ENCODE peak calls at places on chromosome 20, in four cellular contexts. U is fibroblast of mammary gland, F is OCI-LY7, S is HCT116. D is an unnamed sample.

GRCh38 chr20:50312682-50313187 is 122.1 kb downstream of the CEBPB start:
- DNase-seq in F (no peak), S (no peak), U (peak), D (no peak)

GRCh38 chr20:17014217-17014616 is 212.6 kb upstream of the PCSK2 start:
- DNase-seq in S (no peak), F (no peak), U (no peak), D (no peak)

GRCh38 chr20:38551056-38551626 is 29.9 kb upstream of the ADIG start:
- DNase-seq in F (no peak), U (no peak), S (no peak), D (no peak)

GRCh38 chr20:16394784-16395183 is 178.5 kb downstream of the KIF16B start:
- DNase-seq in U (no peak), S (no peak), F (no peak), D (no peak)

GRCh38 chr20:6819599-6819998 is 52.1 kb downstream of the BMP2 start:
- DNase-seq in S (no peak), U (no peak), F (no peak), D (no peak)

GRCh38 chr20:15949391-15949790 is 623.9 kb downstream of the KIF16B start:
- DNase-seq in S (no peak), F (no peak), U (no peak), D (no peak)

GRCh38 chr20:5714261-5715041 is 35.8 kb upstream of the SHLD1 start:
- DNase-seq in S (no peak), U (no peak), F (peak), D (no peak)

GRCh38 chr20:48278961-48279481 is 493.7 kb upstream of the SULF2 start:
- DNase-seq in S (no peak), U (peak), F (peak), D (no peak)

GRCh38 chr20:10805764-10806163 is 132.0 kb upstream of the JAG1 start:
- DNase-seq in F (no peak), U (no peak), S (no peak), D (no peak)

GRCh38 chr20:11712611-11713160 is 205.0 kb upstream of the BTBD3 start:
- DNase-seq in S (no peak), U (no peak), F (no peak), D (no peak)

GRCh38 chr20:57654363-57654997 is 34.3 kb upstream of the ZBP1 start:
- DNase-seq in F (peak), S (peak), U (peak), D (peak)

GRCh38 chr20:63287697-63288580 is 5.0 kb upstream of the COL20A1 start:
- DNase-seq in F (no peak), S (no peak), U (no peak), D (no peak)

GRCh38 chr20:8176276-8176675 is 44.2 kb downstream of the PLCB1 start:
- DNase-seq in F (no peak), S (no peak), U (no peak), D (no peak)

GRCh38 chr20:57710841-57711240 is 1.0 kb upstream of the PMEPA1 start:
- DNase-seq in U (no peak), S (no peak), F (no peak), D (no peak)

GRCh38 chr20:41185013-41185757 is 47.8 kb downstream of the PLCG1 start:
- DNase-seq in S (no peak), F (no peak), U (no peak), D (no peak)

GRCh38 chr20:63850689-63851547 is 10.4 kb upstream of the ABHD16B start:
- DNase-seq in F (no peak), U (no peak), S (no peak), D (peak)

GRCh38 chr20:32018269-32019155 is 8.3 kb downstream of the CCM2L start:
- DNase-seq in F (peak), S (peak), U (no peak), D (peak)

GRCh38 chr20:17024513-17025105 is 202.2 kb upstream of the PCSK2 start:
- DNase-seq in F (no peak), S (peak), U (no peak), D (no peak)

GRCh38 chr20:49790077-49790798 is 22.4 kb upstream of the SLC9A8 start:
- DNase-seq in F (no peak), U (no peak), S (no peak), D (no peak)

DNA sequence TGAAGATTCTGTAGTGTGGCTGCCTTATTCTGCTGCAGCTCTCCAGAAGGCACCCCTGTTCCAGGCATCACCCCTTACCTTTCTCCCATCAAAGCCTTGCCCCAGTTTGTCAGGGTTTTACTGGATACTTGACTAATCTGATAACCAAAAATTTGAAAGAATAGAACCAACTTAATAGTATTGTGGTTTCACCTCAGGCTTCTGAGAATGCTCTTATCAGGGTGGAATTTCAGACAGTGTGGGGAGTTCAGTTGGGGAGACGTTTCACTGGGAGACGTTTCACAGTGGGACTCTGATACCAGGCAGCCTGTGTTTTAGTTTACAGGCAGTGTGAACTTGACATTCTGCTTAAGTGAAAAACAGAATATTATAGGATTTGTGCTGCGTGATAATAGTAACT is 50.5 kb downstream of the SCAND1 start:
- DNase-seq in F (no peak), U (no peak), S (no peak), D (no peak)
- TF ChIP-seq CTCF in F (no peak), U (no peak), S (no peak), D (no peak)

GRCh38 chr20:24589381-24589780 is 120.0 kb downstream of the SYNDIG1 start:
- DNase-seq in S (no peak), F (no peak), U (no peak), D (no peak)
- TF ChIP-seq CTCF in S (no peak), F (no peak), U (no peak), D (no peak)

GRCh38 chr20:61185841-61186601 is 66.0 kb upstream of the CDH4 start:
- DNase-seq in F (no peak), S (no peak), U (peak), D (no peak)
- TF ChIP-seq CTCF in F (no peak), S (no peak), U (peak), D (no peak)

GRCh38 chr20:33728463-33728862 is 3.3 kb upstream of the ZNF341 start:
- DNase-seq in U (no peak), S (no peak), F (no peak), D (no peak)
- TF ChIP-seq CTCF in U (no peak), S (no peak), F (no peak), D (no peak)

GRCh38 chr20:36506253-36506652 is 35.1 kb upstream of the MYL9 start:
- DNase-seq in F (peak), S (no peak), U (no peak), D (no peak)
- TF ChIP-seq CTCF in F (peak), S (peak), U (peak), D (peak)

GRCh38 chr20:21490105-21490504 is 23.8 kb downstream of the NKX2-2 start:
- DNase-seq in U (no peak), F (no peak), S (no peak), D (no peak)
- TF ChIP-seq CTCF in U (peak), F (peak), S (peak), D (no peak)

DNA sequence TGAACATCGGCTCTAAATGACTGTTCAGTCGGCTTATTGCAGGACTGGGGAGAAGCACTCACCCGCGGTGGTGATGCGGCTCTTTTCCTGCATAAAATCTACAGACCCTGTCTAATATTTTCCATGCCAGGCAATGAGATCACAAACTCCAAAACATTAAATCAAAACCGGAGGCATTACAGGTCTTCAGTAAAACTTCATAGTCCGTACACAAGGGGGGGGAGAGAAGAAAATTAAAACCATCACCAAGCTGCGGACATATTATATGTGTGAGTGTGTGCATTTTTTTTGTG is 6.3 kb upstream of the PAX1 start:
- DNase-seq in F (no peak), S (no peak), U (no peak), D (no peak)
- TF ChIP-seq CTCF in F (no peak), S (no peak), U (no peak), D (no peak)

D was measured in GM10248.